ENCODE peak calls at places on chromosomes 4 and X, in five cellular contexts. T is transverse colon, E is fibroblast of the aortic adventitia, C is AG04450, I is heart left ventricle. R is an unnamed sample.

GRCh38 chr4:141660880-141661279 is 24.5 kb downstream of the IL15 start:
- DNase-seq in T (no peak), E (no peak), C (no peak), I (no peak), R (no peak)

GRCh38 chr4:150381671-150382427 is 200.1 kb upstream of the MAB21L2 start:
- DNase-seq in T (no peak), E (peak; percentile 31), C (no peak), I (no peak), R (no peak)

GRCh38 chrX:3577551-3577950 is 135.9 kb downstream of the PRKX start:
- DNase-seq in T (no peak), E (no peak), C (no peak), I (no peak), R (no peak)

GRCh38 chr4:6643141-6643847 is 2.8 kb downstream of the MRFAP1 start:
- DNase-seq in T (no peak), E (no peak), C (no peak), I (no peak), R (no peak)

GRCh38 chr4:6962211-6963041 is 52.8 kb downstream of the TBC1D14 start:
- DNase-seq in T (no peak), E (no peak), C (no peak), I (no peak), R (no peak)

GRCh38 chr4:124915073-124915472 is 202.5 kb upstream of the ANKRD50 start:
- DNase-seq in T (no peak), E (no peak), C (no peak), I (no peak), R (no peak)

GRCh38 chrX:111270339-111270738 is at the start of gene CAPN6:
- DNase-seq in T (peak; percentile 11), E (peak; percentile 4), C (no peak), I (no peak), R (no peak)

GRCh38 chr4:104909376-104909775 is 237.3 kb upstream of the TET2 start:
- DNase-seq in T (no peak), E (no peak), C (no peak), I (no peak), R (no peak)

GRCh38 chr4:36551697-36552214 is 270.3 kb downstream of the DTHD1 start:
- DNase-seq in T (no peak), E (no peak), C (no peak), I (no peak), R (no peak)

GRCh38 chr4:179415842-179416223 is 1973.6 kb upstream of the AGA start:
- DNase-seq in T (no peak), E (no peak), C (peak; percentile 1), I (no peak), R (no peak)

GRCh38 chr4:139556071-139556734 is at the start of gene SETD7:
- DNase-seq in T (peak; percentile 79), E (peak; percentile 73), C (no peak), I (peak; percentile 83), R (no peak)

GRCh38 chr4:139556735-139557505 is 901 bp upstream of the SETD7 start:
- DNase-seq in T (peak; percentile 81), E (no peak), C (no peak), I (peak; percentile 61), R (no peak)

GRCh38 chr4:139559095-139559490 is 3.1 kb upstream of the SETD7 start:
- DNase-seq in T (no peak), E (no peak), C (no peak), I (no peak), R (no peak)

GRCh38 chr4:139558235-139559094 is 2.4 kb upstream of the SETD7 start:
- DNase-seq in T (no peak), E (no peak), C (no peak), I (no peak), R (no peak)

DNA sequence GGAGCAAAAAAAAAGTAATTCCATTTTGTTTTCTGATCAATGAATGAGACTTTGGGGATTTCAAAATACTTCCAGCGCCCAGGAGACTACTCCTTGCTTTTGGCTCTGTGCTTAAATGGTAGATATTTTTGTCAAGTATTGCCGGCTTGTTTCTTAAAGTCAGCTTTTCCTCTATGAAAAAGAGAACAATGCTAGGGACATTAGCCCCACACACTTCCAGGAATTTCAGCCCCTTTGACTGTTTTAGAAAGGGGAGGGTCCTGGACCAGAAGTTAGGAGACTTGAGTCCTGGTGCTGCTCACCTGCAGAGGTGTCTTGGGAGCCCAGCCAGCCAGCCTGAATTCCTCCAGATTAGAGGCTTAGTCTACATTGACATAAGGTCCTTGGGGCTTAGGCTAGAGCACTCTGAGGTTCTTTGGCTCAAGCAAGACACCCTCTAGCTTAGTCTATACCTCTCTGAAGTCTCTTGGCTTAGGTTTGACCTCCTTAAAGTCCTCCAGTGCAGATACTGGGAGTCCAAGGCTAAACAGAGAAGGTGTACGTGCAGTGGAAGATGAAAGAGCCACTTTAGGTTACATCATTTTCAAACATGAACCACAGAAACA is 1.6 kb upstream of the SETD7 start:
- DNase-seq in T (no peak), E (no peak), C (no peak), I (no peak), R (no peak)
- H3K4me3 ChIP-seq in T (peak overlapping the region; percentile 64), E (peak overlapping the region; percentile 88), C (peak overlapping the region; percentile 89), I (peak overlapping the region; percentile 73), R (peak overlapping the region; percentile 78)

GRCh38 chr4:2008921-2009650 is at the start of gene NELFA:
- DNase-seq in T (peak; percentile 97), E (peak; percentile 93), C (peak; percentile 76), I (peak; percentile 95), R (peak; percentile 78)
- TF ChIP-seq CTCF in T (peak; percentile 37), E (peak; percentile 44), C (peak; percentile 31), I (peak; percentile 87), R (peak; percentile 33)

GRCh38 chrX:130524476-130525194 is 122.8 kb downstream of the RBMX2 start:
- DNase-seq in T (no peak), E (no peak), C (no peak), I (no peak), R (no peak)

GRCh38 chrX:130529531-130529930 is 127.7 kb downstream of the RBMX2 start:
- DNase-seq in T (no peak), E (no peak), C (no peak), I (no peak), R (no peak)

GRCh38 chrX:130523460-130524394 is 121.9 kb downstream of the RBMX2 start:
- DNase-seq in T (peak; percentile 25), E (no peak), C (no peak), I (peak; percentile 18), R (peak; percentile 4)
- H3K4me3 ChIP-seq in T (peak overlapping the region; percentile 38), E (peak overlapping the region; percentile 40), C (peak overlapping the region; percentile 35), I (peak overlapping the region; percentile 38), R (peak overlapping the region; percentile 46)

GRCh38 chrX:135484636-135485289 is 35.7 kb upstream of the INTS6L start:
- DNase-seq in T (no peak), E (peak; percentile 74), C (no peak), I (peak; percentile 14), R (no peak)
- TF ChIP-seq CTCF in T (peak; percentile 43), E (peak; percentile 58), C (peak; percentile 65), I (peak; percentile 56), R (peak; percentile 52)

GRCh38 chrX:48960291-48960690 is 2.9 kb upstream of the OTUD5 start:
- DNase-seq in T (peak; percentile 30), E (no peak), C (no peak), I (no peak), R (no peak)
- H3K4me3 ChIP-seq in T (no peak overlapping the region), E (no peak overlapping the region), C (no peak overlapping the region), I (no peak overlapping the region), R (no peak overlapping the region)

DNA sequence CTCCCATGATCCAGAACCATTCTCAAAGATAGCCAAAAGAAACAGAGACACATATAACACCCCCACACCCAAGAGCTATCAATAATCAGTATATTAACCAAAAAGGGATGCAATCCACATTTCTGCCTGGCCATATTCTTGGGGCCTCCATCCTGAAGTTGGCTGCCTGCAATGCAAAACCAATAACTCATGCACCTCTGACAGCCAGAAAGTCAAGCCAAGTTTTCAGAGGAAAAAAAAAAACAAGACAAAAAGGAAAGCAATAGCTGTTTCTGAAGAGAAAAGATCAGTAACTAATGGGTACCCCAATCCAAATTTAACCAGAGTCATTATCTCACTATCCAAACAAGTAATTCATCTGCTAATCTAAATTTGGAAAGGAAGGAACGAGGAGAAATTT is 7.3 kb upstream of the PRDM5 start:
- DNase-seq in T (no peak), E (peak; percentile 22), C (no peak), I (no peak), R (no peak)
- TF ChIP-seq CTCF in T (no peak), E (no peak), C (no peak), I (no peak), R (no peak)

GRCh38 chr4:22901631-22902030 is 208.9 kb downstream of the GBA3 start:
- DNase-seq in T (no peak), E (no peak), C (no peak), I (no peak), R (peak; percentile 7)
- H3K4me3 ChIP-seq in T (no peak overlapping the region), E (no peak overlapping the region), C (no peak overlapping the region), I (no peak overlapping the region), R (no peak overlapping the region)

GRCh38 chr4:51835854-51836253 is 7.1 kb upstream of the DCUN1D4 start:
- DNase-seq in T (no peak), E (no peak), C (no peak), I (no peak), R (no peak)

GRCh38 chr4:51830146-51830545 is 12.8 kb upstream of the DCUN1D4 start:
- DNase-seq in T (no peak), E (no peak), C (no peak), I (no peak), R (no peak)

GRCh38 chr4:51836531-51836930 is 6.4 kb upstream of the DCUN1D4 start:
- DNase-seq in T (no peak), E (no peak), C (no peak), I (no peak), R (no peak)

GRCh38 chr4:51835079-51835478 is 7.9 kb upstream of the DCUN1D4 start:
- DNase-seq in T (no peak), E (no peak), C (no peak), I (no peak), R (no peak)

GRCh38 chr4:51831133-51831532 is 11.8 kb upstream of the DCUN1D4 start:
- DNase-seq in T (peak; percentile 74), E (peak; percentile 66), C (no peak), I (peak; percentile 51), R (no peak)
- TF ChIP-seq CTCF in T (peak; percentile 62), E (peak; percentile 77), C (peak; percentile 81), I (peak; percentile 71), R (peak; percentile 80)

DNA sequence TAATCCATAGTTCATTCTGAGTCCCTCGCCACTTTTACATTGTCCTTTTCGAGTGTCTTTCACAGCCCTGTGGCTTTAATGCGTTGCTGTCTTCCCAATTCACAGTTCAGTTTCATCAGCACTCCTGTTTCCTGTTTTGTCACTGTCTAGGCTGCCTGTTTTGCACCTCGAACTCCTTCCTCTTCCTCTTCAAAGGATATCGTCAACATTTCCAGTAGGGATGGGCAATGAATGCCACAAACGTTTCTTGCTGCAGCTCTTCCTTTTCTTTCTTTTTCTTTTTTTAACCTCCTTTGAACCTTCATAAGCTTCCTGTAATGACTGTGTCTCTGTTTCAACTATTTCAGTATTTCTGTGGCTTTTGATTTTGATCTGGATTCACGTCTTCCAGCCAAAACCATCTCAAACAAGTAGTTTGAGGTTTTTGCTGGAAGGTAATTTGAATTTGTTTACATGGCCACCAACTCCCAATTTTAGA is 105.4 kb downstream of the ANXA3 start:
- DNase-seq in T (no peak), E (no peak), C (no peak), I (peak; percentile 29), R (no peak)
- H3K4me3 ChIP-seq in T (no peak overlapping the region), E (no peak overlapping the region), C (no peak overlapping the region), I (no peak overlapping the region), R (no peak overlapping the region)

R was measured in retinal pigment epithelial cell.